ENCODE peak calls at places on chromosome 14, in ten cellular contexts. One of them, this sample, is unnamed.

GRCh38 chr14:81169711-81170103 is 51.1 kb downstream of the GTF2A1 start:
- DNase-seq in kidney epithelial cell: no peak
- DNase-seq in tibial artery: peak; percentile 78
- DNase-seq in choroid plexus epithelial cell: peak; percentile 13
- DNase-seq in transverse colon: peak; percentile 70
- DNase-seq in A549: no peak
- DNase-seq in PC-9: no peak
- DNase-seq in lower lobe of right lung: peak; percentile 79
- DNase-seq in CD8-positive, alpha-beta T cell: no peak
- DNase-seq in AG10803: peak; percentile 31
- DNase-seq in this sample: peak; percentile 31

GRCh38 chr14:32471183-32471582 is 142.1 kb downstream of the AKAP6 start:
- DNase-seq in AG10803: no peak
- DNase-seq in tibial artery: no peak
- DNase-seq in kidney epithelial cell: no peak
- DNase-seq in choroid plexus epithelial cell: peak; percentile 30
- DNase-seq in PC-9: no peak
- DNase-seq in transverse colon: no peak
- DNase-seq in A549: no peak
- DNase-seq in CD8-positive, alpha-beta T cell: no peak
- DNase-seq in lower lobe of right lung: no peak
- DNase-seq in this sample: no peak

GRCh38 chr14:71103662-71104484 is 196.6 kb downstream of the PCNX1 start:
- DNase-seq in A549: peak; percentile 62
- DNase-seq in kidney epithelial cell: peak; percentile 25
- DNase-seq in CD8-positive, alpha-beta T cell: no peak
- DNase-seq in choroid plexus epithelial cell: peak; percentile 86
- DNase-seq in AG10803: peak; percentile 71
- DNase-seq in transverse colon: no peak
- DNase-seq in lower lobe of right lung: no peak
- DNase-seq in tibial artery: no peak
- DNase-seq in PC-9: peak; percentile 63
- DNase-seq in this sample: peak; percentile 85

GRCh38 chr14:72617391-72618011 is 276.4 kb downstream of the DPF3 start:
- DNase-seq in choroid plexus epithelial cell: peak; percentile 63
- DNase-seq in tibial artery: no peak
- DNase-seq in CD8-positive, alpha-beta T cell: peak; percentile 4
- DNase-seq in transverse colon: no peak
- DNase-seq in AG10803: no peak
- DNase-seq in kidney epithelial cell: peak; percentile 23
- DNase-seq in lower lobe of right lung: no peak
- DNase-seq in PC-9: no peak
- DNase-seq in A549: no peak
- DNase-seq in this sample: no peak

GRCh38 chr14:54348001-54348611 is 48.7 kb upstream of the CDKN3 start:
- DNase-seq in kidney epithelial cell: no peak
- DNase-seq in tibial artery: no peak
- DNase-seq in CD8-positive, alpha-beta T cell: no peak
- DNase-seq in transverse colon: no peak
- DNase-seq in choroid plexus epithelial cell: peak; percentile 70
- DNase-seq in A549: peak; percentile 51
- DNase-seq in AG10803: peak; percentile 39
- DNase-seq in lower lobe of right lung: no peak
- DNase-seq in PC-9: peak; percentile 48
- DNase-seq in this sample: peak; percentile 66

GRCh38 chr14:24911324-24912095 is 138.4 kb downstream of the STXBP6 start:
- DNase-seq in tibial artery: peak; percentile 52
- DNase-seq in CD8-positive, alpha-beta T cell: no peak
- DNase-seq in kidney epithelial cell: no peak
- DNase-seq in PC-9: no peak
- DNase-seq in lower lobe of right lung: no peak
- DNase-seq in transverse colon: no peak
- DNase-seq in AG10803: peak; percentile 98
- DNase-seq in choroid plexus epithelial cell: peak; percentile 93
- DNase-seq in A549: peak; percentile 4
- DNase-seq in this sample: peak; percentile 93

GRCh38 chr14:88195676-88196075 is 127.4 kb downstream of the KCNK10 start:
- DNase-seq in CD8-positive, alpha-beta T cell: no peak
- DNase-seq in A549: no peak
- DNase-seq in AG10803: no peak
- DNase-seq in PC-9: no peak
- DNase-seq in tibial artery: no peak
- DNase-seq in kidney epithelial cell: no peak
- DNase-seq in choroid plexus epithelial cell: no peak
- DNase-seq in lower lobe of right lung: no peak
- DNase-seq in transverse colon: no peak
- DNase-seq in this sample: no peak

GRCh38 chr14:50099335-50099734 is 17.0 kb downstream of the VCPKMT start:
- DNase-seq in kidney epithelial cell: no peak
- DNase-seq in tibial artery: no peak
- DNase-seq in transverse colon: peak; percentile 31
- DNase-seq in lower lobe of right lung: no peak
- DNase-seq in choroid plexus epithelial cell: no peak
- DNase-seq in A549: no peak
- DNase-seq in PC-9: peak; percentile 68
- DNase-seq in AG10803: no peak
- DNase-seq in CD8-positive, alpha-beta T cell: no peak
- DNase-seq in this sample: no peak

GRCh38 chr14:81390706-81391105 is 9.4 kb downstream of the STON2 start:
- DNase-seq in transverse colon: no peak
- DNase-seq in choroid plexus epithelial cell: no peak
- DNase-seq in PC-9: no peak
- DNase-seq in A549: no peak
- DNase-seq in AG10803: peak; percentile 3
- DNase-seq in CD8-positive, alpha-beta T cell: no peak
- DNase-seq in tibial artery: no peak
- DNase-seq in kidney epithelial cell: no peak
- DNase-seq in lower lobe of right lung: no peak
- DNase-seq in this sample: peak; percentile 4

GRCh38 chr14:29851397-29851796 is 76.2 kb downstream of the PRKD1 start:
- DNase-seq in CD8-positive, alpha-beta T cell: no peak
- DNase-seq in PC-9: no peak
- DNase-seq in choroid plexus epithelial cell: peak; percentile 75
- DNase-seq in kidney epithelial cell: no peak
- DNase-seq in A549: no peak
- DNase-seq in lower lobe of right lung: no peak
- DNase-seq in tibial artery: no peak
- DNase-seq in transverse colon: no peak
- DNase-seq in AG10803: peak; percentile 73
- DNase-seq in this sample: peak; percentile 44

GRCh38 chr14:102516531-102517411 is 7.2 kb upstream of the ANKRD9 start:
- DNase-seq in CD8-positive, alpha-beta T cell: peak; percentile 60
- DNase-seq in A549: peak; percentile 58
- DNase-seq in PC-9: peak; percentile 55
- DNase-seq in tibial artery: no peak
- DNase-seq in transverse colon: peak; percentile 76
- DNase-seq in kidney epithelial cell: no peak
- DNase-seq in choroid plexus epithelial cell: no peak
- DNase-seq in AG10803: no peak
- DNase-seq in lower lobe of right lung: peak; percentile 71
- DNase-seq in this sample: peak; percentile 32

GRCh38 chr14:72946491-72946890 is 20.2 kb downstream of the DCAF4 start:
- DNase-seq in transverse colon: no peak
- DNase-seq in tibial artery: no peak
- DNase-seq in lower lobe of right lung: no peak
- DNase-seq in A549: no peak
- DNase-seq in choroid plexus epithelial cell: peak; percentile 39
- DNase-seq in AG10803: no peak
- DNase-seq in CD8-positive, alpha-beta T cell: no peak
- DNase-seq in PC-9: no peak
- DNase-seq in kidney epithelial cell: no peak
- DNase-seq in this sample: peak; percentile 19

GRCh38 chr14:61103541-61104339 is 122.7 kb downstream of the SLC38A6 start:
- DNase-seq in choroid plexus epithelial cell: peak; percentile 97
- DNase-seq in A549: peak; percentile 92
- DNase-seq in PC-9: peak; percentile 85
- DNase-seq in tibial artery: peak; percentile 76
- DNase-seq in kidney epithelial cell: peak; percentile 90
- DNase-seq in AG10803: peak; percentile 94
- DNase-seq in transverse colon: peak; percentile 25
- DNase-seq in lower lobe of right lung: no peak
- DNase-seq in CD8-positive, alpha-beta T cell: no peak
- DNase-seq in this sample: peak; percentile 95

GRCh38 chr14:40989260-40989659 is 617.4 kb upstream of the LRFN5 start:
- DNase-seq in CD8-positive, alpha-beta T cell: no peak
- DNase-seq in lower lobe of right lung: no peak
- DNase-seq in choroid plexus epithelial cell: no peak
- DNase-seq in kidney epithelial cell: no peak
- DNase-seq in AG10803: no peak
- DNase-seq in A549: no peak
- DNase-seq in PC-9: no peak
- DNase-seq in tibial artery: no peak
- DNase-seq in transverse colon: no peak
- DNase-seq in this sample: no peak

GRCh38 chr14:30893819-30894218 is 19.5 kb downstream of the COCH start:
- DNase-seq in CD8-positive, alpha-beta T cell: no peak
- DNase-seq in A549: no peak
- DNase-seq in AG10803: no peak
- DNase-seq in PC-9: no peak
- DNase-seq in lower lobe of right lung: no peak
- DNase-seq in tibial artery: no peak
- DNase-seq in transverse colon: no peak
- DNase-seq in kidney epithelial cell: no peak
- DNase-seq in choroid plexus epithelial cell: no peak
- DNase-seq in this sample: no peak

DNA sequence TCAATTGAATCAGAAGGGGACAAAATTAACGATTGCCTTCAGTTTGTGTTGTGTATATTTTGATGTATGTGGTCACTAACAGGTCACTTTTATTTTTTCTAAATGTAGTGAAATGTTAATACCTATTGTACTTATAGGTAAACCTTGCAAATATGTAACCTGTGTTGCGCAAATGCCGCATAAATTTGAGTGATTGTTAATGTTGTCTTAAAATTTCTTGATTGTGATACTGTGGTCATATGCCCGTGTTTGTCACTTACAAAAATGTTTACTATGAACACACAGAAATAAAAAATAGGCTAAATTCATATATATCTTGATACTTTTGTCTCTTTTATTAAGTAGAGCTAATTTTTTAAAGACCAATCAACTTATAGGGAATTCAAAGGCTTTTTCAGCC is 2.8 kb downstream of the FOXG1 start:
- DNase-seq in A549: no peak
- DNase-seq in CD8-positive, alpha-beta T cell: no peak
- DNase-seq in PC-9: no peak
- DNase-seq in kidney epithelial cell: no peak
- DNase-seq in lower lobe of right lung: no peak
- DNase-seq in transverse colon: no peak
- DNase-seq in choroid plexus epithelial cell: no peak
- DNase-seq in AG10803: no peak
- DNase-seq in tibial artery: no peak
- DNase-seq in this sample: no peak
- H3K4me3 ChIP-seq in A549: no peak overlapping the region
- H3K4me3 ChIP-seq in CD8-positive, alpha-beta T cell: no peak overlapping the region
- H3K4me3 ChIP-seq in PC-9: no peak overlapping the region
- H3K4me3 ChIP-seq in kidney epithelial cell: no peak overlapping the region
- H3K4me3 ChIP-seq in lower lobe of right lung: no peak overlapping the region
- H3K4me3 ChIP-seq in transverse colon: no peak overlapping the region
- H3K4me3 ChIP-seq in choroid plexus epithelial cell: no peak overlapping the region
- H3K4me3 ChIP-seq in AG10803: no peak overlapping the region
- H3K4me3 ChIP-seq in tibial artery: no peak overlapping the region
- H3K4me3 ChIP-seq in this sample: no peak overlapping the region

GRCh38 chr14:69002069-69002468 is 23.0 kb upstream of the ACTN1 start:
- DNase-seq in tibial artery: no peak
- DNase-seq in CD8-positive, alpha-beta T cell: no peak
- DNase-seq in lower lobe of right lung: no peak
- DNase-seq in AG10803: peak; percentile 18
- DNase-seq in choroid plexus epithelial cell: peak; percentile 52
- DNase-seq in kidney epithelial cell: no peak
- DNase-seq in transverse colon: peak; percentile 27
- DNase-seq in A549: peak; percentile 75
- DNase-seq in PC-9: peak; percentile 66
- DNase-seq in this sample: peak; percentile 55
- TF ChIP-seq CTCF in tibial artery: peak; percentile 10
- TF ChIP-seq CTCF in CD8-positive, alpha-beta T cell: no peak
- TF ChIP-seq CTCF in lower lobe of right lung: peak; percentile 36
- TF ChIP-seq CTCF in AG10803: peak; percentile 31
- TF ChIP-seq CTCF in choroid plexus epithelial cell: peak; percentile 39
- TF ChIP-seq CTCF in kidney epithelial cell: no peak
- TF ChIP-seq CTCF in transverse colon: peak; percentile 41
- TF ChIP-seq CTCF in A549: peak; percentile 31
- TF ChIP-seq CTCF in PC-9: peak; percentile 33
- TF ChIP-seq CTCF in this sample: peak; percentile 30

GRCh38 chr14:21191809-21192446 is 36.1 kb upstream of the OR5AU1 start:
- DNase-seq in AG10803: peak; percentile 26
- DNase-seq in choroid plexus epithelial cell: peak; percentile 39
- DNase-seq in lower lobe of right lung: peak; percentile 92
- DNase-seq in CD8-positive, alpha-beta T cell: peak; percentile 68
- DNase-seq in PC-9: no peak
- DNase-seq in kidney epithelial cell: peak; percentile 35
- DNase-seq in tibial artery: peak; percentile 55
- DNase-seq in A549: peak; percentile 61
- DNase-seq in transverse colon: peak; percentile 85
- DNase-seq in this sample: peak; percentile 41

GRCh38 chr14:21192875-21193535 is 37.1 kb upstream of the OR5AU1 start:
- DNase-seq in lower lobe of right lung: no peak
- DNase-seq in A549: no peak
- DNase-seq in choroid plexus epithelial cell: no peak
- DNase-seq in CD8-positive, alpha-beta T cell: no peak
- DNase-seq in kidney epithelial cell: no peak
- DNase-seq in transverse colon: no peak
- DNase-seq in tibial artery: no peak
- DNase-seq in PC-9: no peak
- DNase-seq in AG10803: no peak
- DNase-seq in this sample: no peak

GRCh38 chr14:21194597-21194996 is 38.7 kb upstream of the OR5AU1 start:
- DNase-seq in AG10803: no peak
- DNase-seq in lower lobe of right lung: no peak
- DNase-seq in choroid plexus epithelial cell: no peak
- DNase-seq in CD8-positive, alpha-beta T cell: no peak
- DNase-seq in kidney epithelial cell: no peak
- DNase-seq in transverse colon: no peak
- DNase-seq in tibial artery: no peak
- DNase-seq in PC-9: no peak
- DNase-seq in A549: no peak
- DNase-seq in this sample: no peak

GRCh38 chr14:21192447-21192822 is 36.6 kb upstream of the OR5AU1 start:
- DNase-seq in A549: no peak
- DNase-seq in CD8-positive, alpha-beta T cell: no peak
- DNase-seq in AG10803: no peak
- DNase-seq in kidney epithelial cell: no peak
- DNase-seq in tibial artery: no peak
- DNase-seq in lower lobe of right lung: no peak
- DNase-seq in choroid plexus epithelial cell: no peak
- DNase-seq in transverse colon: no peak
- DNase-seq in PC-9: no peak
- DNase-seq in this sample: no peak

GRCh38 chr14:21191261-21191808 is 35.5 kb upstream of the OR5AU1 start:
- DNase-seq in lower lobe of right lung: no peak
- DNase-seq in choroid plexus epithelial cell: no peak
- DNase-seq in CD8-positive, alpha-beta T cell: no peak
- DNase-seq in tibial artery: no peak
- DNase-seq in AG10803: no peak
- DNase-seq in PC-9: no peak
- DNase-seq in transverse colon: no peak
- DNase-seq in kidney epithelial cell: no peak
- DNase-seq in A549: no peak
- DNase-seq in this sample: no peak
- H3K4me3 ChIP-seq in lower lobe of right lung: peak overlapping the region; percentile 49
- H3K4me3 ChIP-seq in choroid plexus epithelial cell: no peak overlapping the region
- H3K4me3 ChIP-seq in CD8-positive, alpha-beta T cell: peak overlapping the region; percentile 65
- H3K4me3 ChIP-seq in tibial artery: no peak overlapping the region
- H3K4me3 ChIP-seq in AG10803: no peak overlapping the region
- H3K4me3 ChIP-seq in PC-9: no peak overlapping the region
- H3K4me3 ChIP-seq in transverse colon: no peak overlapping the region
- H3K4me3 ChIP-seq in kidney epithelial cell: no peak overlapping the region
- H3K4me3 ChIP-seq in A549: peak overlapping the region; percentile 40
- H3K4me3 ChIP-seq in this sample: no peak overlapping the region

GRCh38 chr14:99982449-99983250 is 82.6 kb upstream of the EVL start:
- DNase-seq in tibial artery: no peak
- DNase-seq in kidney epithelial cell: peak; percentile 18
- DNase-seq in transverse colon: peak; percentile 53
- DNase-seq in CD8-positive, alpha-beta T cell: peak; percentile 70
- DNase-seq in A549: peak; percentile 74
- DNase-seq in choroid plexus epithelial cell: peak; percentile 82
- DNase-seq in PC-9: no peak
- DNase-seq in lower lobe of right lung: no peak
- DNase-seq in AG10803: peak; percentile 67
- DNase-seq in this sample: peak; percentile 79
- TF ChIP-seq CTCF in tibial artery: peak; percentile 84
- TF ChIP-seq CTCF in kidney epithelial cell: peak; percentile 90
- TF ChIP-seq CTCF in transverse colon: peak; percentile 87
- TF ChIP-seq CTCF in CD8-positive, alpha-beta T cell: peak; percentile 95
- TF ChIP-seq CTCF in A549: peak; percentile 97
- TF ChIP-seq CTCF in choroid plexus epithelial cell: peak; percentile 93
- TF ChIP-seq CTCF in PC-9: peak; percentile 87
- TF ChIP-seq CTCF in lower lobe of right lung: peak; percentile 83
- TF ChIP-seq CTCF in AG10803: peak; percentile 97
- TF ChIP-seq CTCF in this sample: peak; percentile 86

This sample was measured in cardiac fibroblast.